ENCODE peak calls at places on chromosomes 7 and 10, in nine cellular contexts. One of them, this sample, is unnamed.

GRCh38 chr7:112204776-112205347 is 1.3 kb downstream of the DOCK4 start:
- DNase-seq in breast epithelium: no peak
- DNase-seq in suprapubic skin: no peak
- DNase-seq in IMR-90: no peak
- DNase-seq in tibial nerve: no peak
- DNase-seq in A549: no peak
- DNase-seq in sigmoid colon: no peak
- DNase-seq in thyroid gland: no peak
- DNase-seq in prostate gland: peak
- DNase-seq in this sample: no peak

GRCh38 chr10:83127942-83128575 is 1011.2 kb upstream of the GHITM start:
- DNase-seq in breast epithelium: no peak
- DNase-seq in sigmoid colon: no peak
- DNase-seq in IMR-90: no peak
- DNase-seq in suprapubic skin: no peak
- DNase-seq in A549: no peak
- DNase-seq in thyroid gland: no peak
- DNase-seq in prostate gland: no peak
- DNase-seq in tibial nerve: no peak
- DNase-seq in this sample: no peak

GRCh38 chr10:82826132-82826531 is 951.1 kb downstream of the NRG3 start:
- DNase-seq in prostate gland: no peak
- DNase-seq in tibial nerve: no peak
- DNase-seq in thyroid gland: no peak
- DNase-seq in suprapubic skin: no peak
- DNase-seq in A549: no peak
- DNase-seq in sigmoid colon: no peak
- DNase-seq in breast epithelium: no peak
- DNase-seq in IMR-90: no peak
- DNase-seq in this sample: no peak

GRCh38 chr7:75033064-75033463 is 40.5 kb downstream of the RCC1L start:
- DNase-seq in tibial nerve: no peak
- DNase-seq in sigmoid colon: no peak
- DNase-seq in breast epithelium: no peak
- DNase-seq in IMR-90: no peak
- DNase-seq in prostate gland: no peak
- DNase-seq in suprapubic skin: no peak
- DNase-seq in A549: peak
- DNase-seq in thyroid gland: no peak
- DNase-seq in this sample: no peak

GRCh38 chr7:11843113-11843765 is 11.2 kb upstream of the THSD7A start:
- DNase-seq in thyroid gland: no peak
- DNase-seq in prostate gland: no peak
- DNase-seq in breast epithelium: no peak
- DNase-seq in sigmoid colon: no peak
- DNase-seq in IMR-90: no peak
- DNase-seq in tibial nerve: no peak
- DNase-seq in suprapubic skin: no peak
- DNase-seq in A549: no peak
- DNase-seq in this sample: no peak

GRCh38 chr7:22653981-22654380 is 73.0 kb upstream of the IL6 start:
- DNase-seq in IMR-90: no peak
- DNase-seq in tibial nerve: no peak
- DNase-seq in suprapubic skin: no peak
- DNase-seq in breast epithelium: no peak
- DNase-seq in prostate gland: no peak
- DNase-seq in sigmoid colon: no peak
- DNase-seq in A549: no peak
- DNase-seq in thyroid gland: no peak
- DNase-seq in this sample: no peak

GRCh38 chr10:118504044-118504944 is 91.2 kb downstream of the PRLHR start:
- DNase-seq in suprapubic skin: no peak
- DNase-seq in A549: peak
- DNase-seq in thyroid gland: no peak
- DNase-seq in sigmoid colon: no peak
- DNase-seq in prostate gland: no peak
- DNase-seq in breast epithelium: no peak
- DNase-seq in tibial nerve: no peak
- DNase-seq in IMR-90: peak
- DNase-seq in this sample: no peak

GRCh38 chr10:71255817-71256660 is 43.7 kb downstream of the UNC5B start:
- DNase-seq in thyroid gland: no peak
- DNase-seq in prostate gland: peak
- DNase-seq in A549: no peak
- DNase-seq in breast epithelium: no peak
- DNase-seq in sigmoid colon: peak
- DNase-seq in suprapubic skin: no peak
- DNase-seq in tibial nerve: no peak
- DNase-seq in IMR-90: peak
- DNase-seq in this sample: peak

GRCh38 chr10:15780353-15781135 is 60.8 kb upstream of the ITGA8 start:
- DNase-seq in A549: no peak
- DNase-seq in breast epithelium: peak
- DNase-seq in thyroid gland: peak
- DNase-seq in sigmoid colon: peak
- DNase-seq in tibial nerve: peak
- DNase-seq in suprapubic skin: no peak
- DNase-seq in prostate gland: peak
- DNase-seq in IMR-90: peak
- DNase-seq in this sample: peak

DNA sequence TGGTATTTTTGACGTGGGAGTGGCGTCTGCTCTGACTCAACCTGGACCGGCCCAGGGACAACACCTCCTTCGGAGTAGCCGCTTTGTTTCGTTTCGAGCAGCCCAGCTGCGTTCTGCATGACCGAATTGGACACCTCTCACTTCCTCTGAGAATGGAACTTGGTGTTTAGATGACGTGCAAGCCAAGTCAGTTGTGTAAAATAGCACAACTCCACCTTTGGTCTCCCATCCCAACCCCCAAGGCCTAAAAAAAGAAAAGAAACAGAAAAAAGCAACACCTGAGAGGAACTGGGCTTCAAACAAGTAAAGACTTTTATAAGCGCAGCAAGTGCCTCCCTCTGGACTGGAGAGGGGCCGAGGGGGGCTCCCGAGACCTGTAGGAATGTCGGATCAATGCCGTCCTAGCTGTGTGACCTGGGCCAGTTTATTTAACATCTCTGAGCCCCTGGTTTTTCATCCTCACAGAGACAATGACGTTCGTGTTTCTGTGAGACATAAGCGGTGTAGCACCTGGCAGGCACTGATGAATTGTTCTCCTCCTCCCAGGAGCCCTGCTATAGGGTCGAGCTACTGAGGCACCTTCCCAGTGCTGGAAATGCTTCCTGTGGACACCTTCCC is 52.0 kb upstream of the SMNDC1 start:
- DNase-seq in IMR-90: peak
- DNase-seq in prostate gland: peak
- DNase-seq in tibial nerve: no peak
- DNase-seq in thyroid gland: peak
- DNase-seq in suprapubic skin: no peak
- DNase-seq in A549: peak
- DNase-seq in sigmoid colon: no peak
- DNase-seq in breast epithelium: peak
- DNase-seq in this sample: peak
- TF ChIP-seq POLR2A in IMR-90: peak
- TF ChIP-seq POLR2A in prostate gland: no peak
- TF ChIP-seq POLR2A in tibial nerve: no peak
- TF ChIP-seq POLR2A in thyroid gland: no peak
- TF ChIP-seq POLR2A in suprapubic skin: no peak
- TF ChIP-seq POLR2A in A549: no peak
- TF ChIP-seq POLR2A in sigmoid colon: no peak
- TF ChIP-seq POLR2A in breast epithelium: no peak
- TF ChIP-seq POLR2A in this sample: no peak

GRCh38 chr7:106218546-106218945 is 66.2 kb downstream of the NAMPT start:
- DNase-seq in IMR-90: peak
- DNase-seq in thyroid gland: no peak
- DNase-seq in suprapubic skin: no peak
- DNase-seq in tibial nerve: no peak
- DNase-seq in A549: no peak
- DNase-seq in prostate gland: no peak
- DNase-seq in sigmoid colon: no peak
- DNase-seq in breast epithelium: no peak
- DNase-seq in this sample: no peak
- H3K27ac ChIP-seq in IMR-90: no peak
- H3K27ac ChIP-seq in thyroid gland: no peak
- H3K27ac ChIP-seq in suprapubic skin: peak
- H3K27ac ChIP-seq in tibial nerve: no peak
- H3K27ac ChIP-seq in A549: peak
- H3K27ac ChIP-seq in prostate gland: peak
- H3K27ac ChIP-seq in sigmoid colon: peak
- H3K27ac ChIP-seq in breast epithelium: no peak
- H3K27ac ChIP-seq in this sample: no peak

GRCh38 chr7:4239991-4240812 is 441.9 kb upstream of the FOXK1 start:
- DNase-seq in IMR-90: no peak
- DNase-seq in thyroid gland: no peak
- DNase-seq in A549: no peak
- DNase-seq in sigmoid colon: peak
- DNase-seq in prostate gland: no peak
- DNase-seq in suprapubic skin: no peak
- DNase-seq in breast epithelium: no peak
- DNase-seq in tibial nerve: no peak
- DNase-seq in this sample: no peak
- H3K4me3 ChIP-seq in IMR-90: no peak
- H3K4me3 ChIP-seq in thyroid gland: no peak
- H3K4me3 ChIP-seq in A549: no peak
- H3K4me3 ChIP-seq in sigmoid colon: no peak
- H3K4me3 ChIP-seq in prostate gland: no peak
- H3K4me3 ChIP-seq in suprapubic skin: no peak
- H3K4me3 ChIP-seq in breast epithelium: no peak
- H3K4me3 ChIP-seq in tibial nerve: no peak
- H3K4me3 ChIP-seq in this sample: no peak

DNA sequence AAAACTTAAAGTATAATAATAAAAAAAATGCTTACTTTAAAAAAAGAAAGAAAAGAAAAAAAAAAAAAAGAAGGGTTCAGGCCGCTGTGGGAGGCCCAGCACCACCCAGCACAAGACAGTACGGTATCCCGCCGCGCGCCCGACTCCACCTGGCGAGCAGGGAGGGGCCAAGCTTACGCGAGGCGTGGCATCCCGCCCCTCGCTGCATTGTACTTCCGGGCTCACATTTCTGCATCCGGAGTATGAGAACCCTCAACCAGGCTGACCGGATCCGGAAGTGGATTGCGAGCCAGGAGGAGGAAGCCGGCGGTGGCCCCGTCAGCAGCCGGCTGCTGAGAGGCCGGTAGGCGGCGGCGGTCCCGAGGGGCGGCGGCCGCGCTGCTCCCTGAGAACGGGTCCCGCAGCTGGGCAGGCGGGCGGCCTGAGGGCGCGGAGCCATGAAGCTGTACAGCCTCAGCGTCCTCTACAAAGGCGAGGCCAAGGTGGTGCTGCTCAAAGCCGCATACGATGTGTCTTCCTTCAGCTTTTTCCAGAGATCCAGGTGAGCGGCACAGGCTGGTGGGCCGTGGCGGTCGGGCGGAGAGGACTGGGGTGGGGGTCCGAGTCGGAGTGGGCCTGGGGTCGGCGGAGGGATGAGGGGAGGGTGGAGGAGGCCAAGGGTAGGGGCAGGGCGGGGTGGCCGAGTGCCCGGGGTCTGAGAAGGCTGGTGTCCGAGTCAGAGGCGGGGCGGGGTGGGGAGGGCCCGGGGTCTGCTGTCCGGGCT is at the start of gene YKT6:
- DNase-seq in IMR-90: peak
- DNase-seq in prostate gland: peak
- DNase-seq in sigmoid colon: peak
- DNase-seq in suprapubic skin: peak
- DNase-seq in tibial nerve: peak
- DNase-seq in thyroid gland: peak
- DNase-seq in A549: peak
- DNase-seq in breast epithelium: peak
- DNase-seq in this sample: peak
- TF ChIP-seq POLR2A in IMR-90: peak
- TF ChIP-seq POLR2A in prostate gland: peak
- TF ChIP-seq POLR2A in sigmoid colon: peak
- TF ChIP-seq POLR2A in suprapubic skin: no peak
- TF ChIP-seq POLR2A in tibial nerve: peak
- TF ChIP-seq POLR2A in thyroid gland: no peak
- TF ChIP-seq POLR2A in A549: peak
- TF ChIP-seq POLR2A in breast epithelium: peak
- TF ChIP-seq POLR2A in this sample: peak

GRCh38 chr7:30510124-30511074 is 5.8 kb upstream of the GGCT start:
- DNase-seq in thyroid gland: peak
- DNase-seq in tibial nerve: no peak
- DNase-seq in prostate gland: no peak
- DNase-seq in breast epithelium: no peak
- DNase-seq in A549: peak
- DNase-seq in sigmoid colon: no peak
- DNase-seq in suprapubic skin: no peak
- DNase-seq in IMR-90: peak
- DNase-seq in this sample: no peak
- H3K27ac ChIP-seq in thyroid gland: no peak
- H3K27ac ChIP-seq in tibial nerve: no peak
- H3K27ac ChIP-seq in prostate gland: no peak
- H3K27ac ChIP-seq in breast epithelium: peak
- H3K27ac ChIP-seq in A549: no peak
- H3K27ac ChIP-seq in sigmoid colon: no peak
- H3K27ac ChIP-seq in suprapubic skin: peak
- H3K27ac ChIP-seq in IMR-90: no peak
- H3K27ac ChIP-seq in this sample: no peak